ENCODE peak calls at places on chromosome 10, in nine cellular contexts. G, F, Y, K, B, X, M, O and U are unnamed samples. For H3K9me3, the result is how much of the 10 kb centered on the place peaks cover.

GRCh38 chr10:76178561-76179292 is 747.3 kb downstream of the LRMDA start:
- DNase-seq in G (no peak), F (no peak), Y (no peak), K (no peak), B (no peak), X (no peak), M (no peak), O (no peak), U (peak)

GRCh38 chr10:102744374-102745051 is 765 bp downstream of the WBP1L start:
- DNase-seq in G (no peak), F (no peak), Y (no peak), K (no peak), B (no peak), X (peak), M (no peak), O (peak), U (no peak)

GRCh38 chr10:124975977-124976514 is 34.1 kb downstream of the ZRANB1 start:
- DNase-seq in G (peak), F (no peak), Y (no peak), K (no peak), B (no peak), X (no peak), M (no peak), O (no peak), U (no peak)

GRCh38 chr10:68598978-68599753 is 39.0 kb downstream of the TET1 start:
- DNase-seq in G (no peak), F (no peak), Y (peak), K (no peak), B (peak), X (peak), M (peak), O (peak), U (no peak)

GRCh38 chr10:44801383-44802327 is 109.5 kb upstream of the TMEM72 start:
- DNase-seq in G (no peak), F (no peak), Y (peak), K (no peak), B (peak), X (peak), M (peak), O (peak), U (peak)

GRCh38 chr10:819816-820215 is 111.7 kb downstream of the LARP4B start:
- DNase-seq in G (no peak), F (no peak), Y (no peak), K (no peak), B (no peak), X (no peak), M (no peak), O (no peak), U (no peak)

GRCh38 chr10:11125004-11125403 is 107.3 kb downstream of the CELF2 start:
- DNase-seq in G (no peak), F (no peak), Y (no peak), K (no peak), B (no peak), X (no peak), M (no peak), O (no peak), U (no peak)

GRCh38 chr10:14904864-14905263 is 26.2 kb downstream of the SUV39H2 start:
- DNase-seq in G (no peak), F (no peak), Y (no peak), K (no peak), B (no peak), X (no peak), M (no peak), O (no peak), U (no peak)

GRCh38 chr10:69733791-69734261 is 67.9 kb upstream of the COL13A1 start:
- DNase-seq in G (no peak), F (no peak), Y (no peak), K (no peak), B (no peak), X (no peak), M (no peak), O (peak), U (no peak)

GRCh38 chr10:5198386-5198785 is 1.7 kb downstream of the AKR1C4 start:
- DNase-seq in G (no peak), F (no peak), Y (no peak), K (no peak), B (no peak), X (no peak), M (no peak), O (no peak), U (no peak)

GRCh38 chr10:104734408-104734807 is 93.3 kb downstream of the SORCS3 start:
- DNase-seq in G (no peak), F (no peak), Y (no peak), K (no peak), B (no peak), X (no peak), M (no peak), O (no peak), U (peak)

GRCh38 chr10:125061557-125062243 is 98.7 kb downstream of the CTBP2 start:
- DNase-seq in G (no peak), F (no peak), Y (no peak), K (no peak), B (no peak), X (no peak), M (no peak), O (no peak), U (no peak)

GRCh38 chr10:45454262-45454661 is 80.2 kb downstream of the ALOX5 start:
- DNase-seq in G (no peak), F (no peak), Y (no peak), K (no peak), B (no peak), X (no peak), M (no peak), O (no peak), U (peak)

GRCh38 chr10:120205368-120206018 is 251.5 kb upstream of the PLPP4 start:
- DNase-seq in G (no peak), F (no peak), Y (no peak), K (no peak), B (peak), X (no peak), M (no peak), O (no peak), U (no peak)

GRCh38 chr10:18211862-18212261 is 71.6 kb downstream of the CACNB2 start:
- DNase-seq in G (no peak), F (no peak), Y (no peak), K (no peak), B (no peak), X (no peak), M (no peak), O (no peak), U (no peak)

GRCh38 chr10:13587367-13587766 is 602 bp downstream of the PRPF18 start:
- DNase-seq in G (no peak), F (no peak), Y (peak), K (no peak), B (no peak), X (no peak), M (no peak), O (no peak), U (no peak)
- H3K27ac ChIP-seq in G (peak), F (peak), Y (peak), K (no peak), B (peak), X (no peak), M (peak), O (no peak), U (peak)

GRCh38 chr10:35439172-35439571 is 102.9 kb downstream of the CCNY start:
- DNase-seq in G (no peak), F (no peak), Y (no peak), K (no peak), B (no peak), X (no peak), M (no peak), O (no peak), U (no peak)
- H3K9me3 ChIP-seq in G (under half), F (under half), Y (under half), K (under half), B (under half), X (under half), M (under half), O (under half), U (under half)

GRCh38 chr10:79397575-79398303 is 47.7 kb downstream of the ZCCHC24 start:
- DNase-seq in G (no peak), F (no peak), Y (no peak), K (no peak), B (no peak), X (no peak), M (peak), O (no peak), U (no peak)

GRCh38 chr10:79398642-79399041 is 46.8 kb downstream of the ZCCHC24 start:
- DNase-seq in G (no peak), F (no peak), Y (no peak), K (no peak), B (no peak), X (no peak), M (no peak), O (no peak), U (no peak)

GRCh38 chr10:79396587-79396986 is 48.8 kb downstream of the ZCCHC24 start:
- DNase-seq in G (no peak), F (no peak), Y (no peak), K (no peak), B (no peak), X (no peak), M (no peak), O (peak), U (no peak)

GRCh38 chr10:79399242-79399831 is 46.1 kb downstream of the ZCCHC24 start:
- DNase-seq in G (no peak), F (no peak), Y (peak), K (peak), B (peak), X (peak), M (peak), O (peak), U (no peak)

GRCh38 chr10:79397051-79397450 is 48.4 kb downstream of the ZCCHC24 start:
- DNase-seq in G (no peak), F (no peak), Y (no peak), K (no peak), B (no peak), X (no peak), M (no peak), O (no peak), U (no peak)
- TF ChIP-seq POLR2AphosphoS5 in G (no peak), F (no peak), Y (no peak), K (no peak), B (no peak), X (peak), M (no peak), O (no peak), U (no peak)

GRCh38 chr10:107671968-107672367 is 507.5 kb upstream of the SORCS1 start:
- DNase-seq in G (no peak), F (no peak), Y (no peak), K (no peak), B (no peak), X (no peak), M (no peak), O (no peak), U (no peak)
- H3K27ac ChIP-seq in G (no peak), F (no peak), Y (no peak), K (no peak), B (no peak), X (no peak), M (no peak), O (no peak), U (no peak)

DNA sequence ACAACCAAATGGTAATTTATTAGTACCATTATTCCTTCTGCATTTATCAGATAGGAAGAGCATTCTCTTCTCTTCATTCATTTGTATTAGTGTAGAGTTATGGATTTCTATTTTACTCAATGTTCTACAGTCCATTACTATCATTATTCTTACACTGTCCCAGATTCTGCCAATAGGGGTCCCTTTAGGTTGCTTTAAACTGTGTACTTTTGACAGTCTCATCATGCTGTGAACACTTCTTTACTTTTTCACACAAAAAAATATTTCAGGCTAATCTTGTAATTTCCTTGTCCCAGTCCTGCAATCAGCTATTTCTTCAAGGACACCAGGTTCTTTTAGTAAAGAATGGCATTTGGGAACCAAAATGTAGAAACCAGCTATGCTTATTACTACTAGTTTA is 99.3 kb downstream of the ZNF248 start:
- DNase-seq in G (no peak), F (no peak), Y (no peak), K (no peak), B (no peak), X (no peak), M (no peak), O (no peak), U (peak)
- H3K9me3 ChIP-seq in G (under half), F (under half), Y (under half), K (under half), B (under half), X (under half), M (under half), O (under half), U (under half)

DNA sequence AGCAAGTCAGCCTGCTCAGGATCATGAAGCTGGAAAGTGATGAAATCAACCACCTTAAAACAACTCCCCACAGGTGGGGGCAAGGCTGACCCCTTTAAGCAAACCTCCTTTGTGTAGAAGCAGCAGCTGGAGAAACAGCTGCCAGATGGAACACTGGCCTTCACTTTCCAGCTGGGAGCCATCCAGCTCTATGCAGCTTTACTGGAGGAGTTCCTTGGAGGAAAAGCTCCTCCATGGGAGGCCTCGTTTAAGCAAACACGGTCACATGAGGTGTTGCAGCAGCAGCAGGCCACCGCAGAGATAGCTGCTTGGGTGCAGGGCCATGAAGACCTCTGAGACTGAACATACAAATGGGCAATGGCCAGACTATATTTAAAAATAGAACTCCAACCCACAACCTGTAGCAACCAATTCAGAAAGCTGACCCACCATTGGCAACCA is 13.0 kb upstream of the DLG5 start:
- DNase-seq in G (no peak), F (no peak), Y (peak), K (no peak), B (peak), X (peak), M (no peak), O (peak), U (no peak)
- TF ChIP-seq POLR2AphosphoS5 in G (no peak), F (no peak), Y (peak), K (no peak), B (peak), X (peak), M (peak), O (peak), U (peak)

DNA sequence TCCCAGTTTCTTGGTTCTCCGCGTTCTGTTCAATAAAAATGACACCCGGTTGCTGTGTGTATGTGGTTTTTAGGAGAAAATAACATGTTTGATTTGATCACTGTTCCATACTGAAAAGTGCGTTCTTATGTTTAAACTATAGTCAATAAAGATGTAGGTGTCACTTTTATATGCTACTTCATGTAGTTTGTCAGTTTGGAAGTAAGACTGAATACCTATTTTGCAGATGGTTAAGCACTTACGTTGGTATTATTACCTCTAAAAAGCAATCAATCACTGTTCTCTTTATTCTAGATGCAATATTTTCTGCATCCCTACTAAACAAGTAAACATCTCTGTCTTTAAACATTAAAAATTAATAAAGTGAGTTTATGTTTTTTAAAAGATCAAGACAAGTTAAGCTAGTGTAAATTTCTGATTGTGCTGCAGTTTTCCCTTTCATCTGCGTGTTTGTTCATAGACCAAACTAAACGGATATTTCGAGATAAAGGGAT is 670 bp downstream of the KIF11 start:
- DNase-seq in G (no peak), F (no peak), Y (no peak), K (no peak), B (no peak), X (no peak), M (no peak), O (no peak), U (no peak)
- H3K27ac ChIP-seq in G (peak), F (peak), Y (peak), K (no peak), B (peak), X (peak), M (peak), O (no peak), U (no peak)

GRCh38 chr10:72270607-72271281 is 3.0 kb upstream of the DDIT4 start:
- DNase-seq in G (no peak), F (no peak), Y (no peak), K (no peak), B (no peak), X (no peak), M (no peak), O (no peak), U (no peak)

GRCh38 chr10:72267819-72268404 is 5.8 kb upstream of the DDIT4 start:
- DNase-seq in G (no peak), F (no peak), Y (no peak), K (no peak), B (no peak), X (no peak), M (peak), O (no peak), U (no peak)

GRCh38 chr10:72263613-72264241 is 10.0 kb upstream of the DDIT4 start:
- DNase-seq in G (no peak), F (no peak), Y (peak), K (no peak), B (peak), X (peak), M (no peak), O (no peak), U (no peak)

GRCh38 chr10:72265508-72265907 is 8.2 kb upstream of the DDIT4 start:
- DNase-seq in G (no peak), F (no peak), Y (no peak), K (no peak), B (no peak), X (no peak), M (no peak), O (no peak), U (no peak)

DNA sequence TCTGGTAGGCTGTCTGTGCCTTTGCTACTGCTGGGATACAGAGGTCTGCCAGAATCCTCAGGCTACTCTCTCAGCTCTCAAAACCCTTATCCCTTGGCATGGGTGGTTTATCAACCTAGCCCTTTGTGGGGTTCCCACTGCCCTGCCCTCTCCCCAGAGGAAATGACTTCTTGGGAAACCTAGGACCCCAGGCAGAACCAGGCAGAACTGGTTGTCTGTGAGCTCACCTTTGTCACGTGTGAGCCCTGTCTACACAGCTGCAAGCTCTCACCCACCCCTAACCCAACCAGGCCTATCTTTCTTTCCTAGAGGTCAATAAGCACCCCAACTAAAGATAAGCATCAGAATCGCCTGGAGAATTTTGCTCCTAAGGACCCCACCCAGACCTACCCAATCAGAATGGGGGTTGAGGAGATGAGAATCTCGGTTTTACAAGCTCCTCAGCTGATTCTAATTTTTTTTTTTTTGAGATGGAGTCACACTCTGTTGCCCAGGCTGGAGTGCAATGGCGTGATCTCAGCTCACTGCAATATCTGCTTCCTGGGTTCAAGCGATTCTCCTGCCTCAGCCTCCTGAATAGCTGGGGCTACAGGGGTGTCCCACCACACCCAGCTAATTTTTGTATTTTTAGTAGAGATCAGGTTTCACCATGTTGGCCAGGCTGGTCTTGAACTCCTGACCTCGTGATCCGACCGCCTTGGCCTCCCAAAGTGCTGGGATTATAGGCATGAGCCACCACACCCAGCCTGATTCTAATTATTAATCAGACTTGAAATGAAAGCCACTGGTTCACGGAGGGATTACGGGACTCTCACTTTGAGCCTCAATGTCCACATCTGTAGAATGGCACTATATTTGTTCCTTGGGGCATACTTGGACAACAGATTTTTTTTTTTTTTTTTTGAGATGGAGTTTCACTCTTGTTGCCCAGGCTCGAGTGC is 7.5 kb upstream of the DDIT4 start:
- DNase-seq in G (no peak), F (no peak), Y (no peak), K (no peak), B (no peak), X (no peak), M (no peak), O (no peak), U (no peak)
- H3K9me3 ChIP-seq in G (under half), F (under half), Y (under half), K (under half), B (under half), X (under half), M (under half), O (under half), U (under half)

DNA sequence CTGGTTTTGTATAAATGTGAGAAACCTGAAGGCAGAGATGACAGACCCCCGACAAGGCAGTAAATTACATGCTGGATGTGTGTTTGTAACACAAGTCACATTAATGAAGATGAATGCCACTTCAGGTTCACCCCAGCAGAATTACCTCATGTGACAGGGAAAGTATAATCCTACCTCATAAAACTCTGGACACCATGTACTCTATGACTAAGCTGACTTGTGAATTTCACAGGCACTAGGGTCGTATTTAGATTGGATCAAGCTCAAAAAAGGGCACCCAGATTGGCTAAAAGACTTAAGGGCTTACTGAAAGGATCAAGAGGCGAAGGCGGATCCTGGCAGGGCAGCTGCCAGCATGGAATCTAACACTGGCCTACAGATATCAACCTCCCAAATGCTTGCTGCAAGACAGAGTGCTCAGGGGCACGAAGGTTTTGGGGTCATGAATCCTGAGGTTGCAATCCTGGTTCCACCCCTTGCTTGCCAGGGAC is 161.4 kb downstream of the PIP4K2A start:
- DNase-seq in G (no peak), F (no peak), Y (no peak), K (no peak), B (peak), X (no peak), M (no peak), O (no peak), U (no peak)
- TF ChIP-seq POLR2AphosphoS5 in G (no peak), F (no peak), Y (no peak), K (no peak), B (peak), X (no peak), M (no peak), O (no peak), U (no peak)